ENCODE peak calls at places on chromosome 20, in five cellular contexts. One of them, this sample, is unnamed.

GRCh38 chr20:22582386-22582959 is 1.9 kb downstream of the FOXA2 start:
- DNase-seq in Right ventricle myocardium inferior: no peak
- DNase-seq in RWPE2: no peak
- DNase-seq in RPMI7951: no peak
- DNase-seq in Peyer's patch: no peak
- DNase-seq in this sample: no peak

GRCh38 chr20:3987296-3987695 is 28.1 kb downstream of the RNF24 start:
- DNase-seq in Right ventricle myocardium inferior: no peak
- DNase-seq in RWPE2: no peak
- DNase-seq in RPMI7951: no peak
- DNase-seq in Peyer's patch: no peak
- DNase-seq in this sample: no peak

GRCh38 chr20:58619847-58620431 is 31.1 kb upstream of the STX16 start:
- DNase-seq in Right ventricle myocardium inferior: no peak
- DNase-seq in RWPE2: no peak
- DNase-seq in RPMI7951: no peak
- DNase-seq in Peyer's patch: no peak
- DNase-seq in this sample: peak

GRCh38 chr20:1700990-1701389 is 43.4 kb upstream of the SIRPG start:
- DNase-seq in Right ventricle myocardium inferior: no peak
- DNase-seq in RWPE2: no peak
- DNase-seq in RPMI7951: peak
- DNase-seq in Peyer's patch: no peak
- DNase-seq in this sample: no peak

GRCh38 chr20:32600681-32601237 is 15.6 kb upstream of the NOL4L start:
- DNase-seq in Right ventricle myocardium inferior: no peak
- DNase-seq in RWPE2: peak
- DNase-seq in RPMI7951: no peak
- DNase-seq in Peyer's patch: no peak
- DNase-seq in this sample: peak

GRCh38 chr20:59403261-59403961 is 103.0 kb downstream of the EDN3 start:
- DNase-seq in Right ventricle myocardium inferior: no peak
- DNase-seq in RWPE2: peak
- DNase-seq in RPMI7951: no peak
- DNase-seq in Peyer's patch: peak
- DNase-seq in this sample: no peak

GRCh38 chr20:32945710-32946221 is 58.5 kb downstream of the SUN5 start:
- DNase-seq in Right ventricle myocardium inferior: no peak
- DNase-seq in RWPE2: no peak
- DNase-seq in RPMI7951: peak
- DNase-seq in Peyer's patch: no peak
- DNase-seq in this sample: peak

GRCh38 chr20:45905505-45906079 is 6.4 kb downstream of the PLTP start:
- DNase-seq in Right ventricle myocardium inferior: no peak
- DNase-seq in RWPE2: peak
- DNase-seq in RPMI7951: peak
- DNase-seq in Peyer's patch: no peak
- DNase-seq in this sample: peak

GRCh38 chr20:4370856-4371255 is 350.9 kb upstream of the PRND start:
- DNase-seq in Right ventricle myocardium inferior: no peak
- DNase-seq in RWPE2: no peak
- DNase-seq in RPMI7951: peak
- DNase-seq in Peyer's patch: no peak
- DNase-seq in this sample: no peak

GRCh38 chr20:2429061-2429460 is 41.5 kb downstream of the SNRPB start:
- DNase-seq in Right ventricle myocardium inferior: no peak
- DNase-seq in RWPE2: no peak
- DNase-seq in RPMI7951: peak
- DNase-seq in Peyer's patch: no peak
- DNase-seq in this sample: no peak

GRCh38 chr20:916125-916799 is at the start of gene ANGPT4:
- DNase-seq in Right ventricle myocardium inferior: no peak
- DNase-seq in RWPE2: no peak
- DNase-seq in RPMI7951: no peak
- DNase-seq in Peyer's patch: no peak
- DNase-seq in this sample: no peak

GRCh38 chr20:17421493-17421892 is 109.7 kb downstream of the BFSP1 start:
- DNase-seq in Right ventricle myocardium inferior: no peak
- DNase-seq in RWPE2: no peak
- DNase-seq in RPMI7951: peak
- DNase-seq in Peyer's patch: no peak
- DNase-seq in this sample: no peak

GRCh38 chr20:62344782-62345181 is 22.3 kb downstream of the LAMA5 start:
- DNase-seq in Right ventricle myocardium inferior: peak
- DNase-seq in RWPE2: no peak
- DNase-seq in RPMI7951: peak
- DNase-seq in Peyer's patch: peak
- DNase-seq in this sample: no peak

GRCh38 chr20:3788685-3789155 is 2.2 kb upstream of the CENPB start:
- DNase-seq in Right ventricle myocardium inferior: peak
- DNase-seq in RWPE2: no peak
- DNase-seq in RPMI7951: peak
- DNase-seq in Peyer's patch: no peak
- DNase-seq in this sample: no peak

This sample was measured in mammary epithelial cell.